ENCODE peak calls at places on chromosomes 7 and 10, in nine cellular contexts. M, Q, C, N, X, B, I, Z and V are unnamed samples.

GRCh38 chr10:72274213-72274729 is 547 bp downstream of the DDIT4 start:
- DNase-seq in M (no peak), Q (peak), C (no peak), N (no peak), X (no peak), B (no peak), I (no peak), Z (peak), V (no peak)

GRCh38 chr7:69283421-69283820 is 314.9 kb upstream of the AUTS2 start:
- DNase-seq in M (no peak), Q (no peak), C (peak), N (no peak), X (no peak), B (no peak), I (no peak), Z (no peak), V (no peak)

GRCh38 chr10:3858051-3858845 is 73.2 kb upstream of the KLF6 start:
- DNase-seq in M (no peak), Q (no peak), C (no peak), N (no peak), X (no peak), B (peak), I (no peak), Z (no peak), V (no peak)

GRCh38 chr7:67375427-67375826 is 378.8 kb downstream of the TYW1 start:
- DNase-seq in M (no peak), Q (no peak), C (no peak), N (no peak), X (no peak), B (no peak), I (no peak), Z (no peak), V (no peak)

GRCh38 chr7:85075864-85076263 is 111.0 kb downstream of the SEMA3D start:
- DNase-seq in M (no peak), Q (no peak), C (no peak), N (no peak), X (no peak), B (no peak), I (no peak), Z (no peak), V (no peak)

GRCh38 chr7:23893942-23894890 is 184.2 kb downstream of the STK31 start:
- DNase-seq in M (no peak), Q (no peak), C (peak), N (no peak), X (peak), B (no peak), I (no peak), Z (no peak), V (no peak)

GRCh38 chr10:42598249-42598873 is 40.0 kb downstream of the ZNF33B start:
- DNase-seq in M (no peak), Q (no peak), C (no peak), N (no peak), X (no peak), B (no peak), I (no peak), Z (no peak), V (no peak)

GRCh38 chr10:13335881-13336280 is 12.2 kb downstream of the SEPHS1 start:
- DNase-seq in M (no peak), Q (no peak), C (no peak), N (no peak), X (no peak), B (no peak), I (no peak), Z (no peak), V (no peak)

GRCh38 chr7:101554584-101555268 is 74.4 kb downstream of the MYL10 start:
- DNase-seq in M (no peak), Q (no peak), C (no peak), N (no peak), X (no peak), B (no peak), I (no peak), Z (no peak), V (no peak)

GRCh38 chr7:157612009-157612663 is 275.3 kb downstream of the DNAJB6 start:
- DNase-seq in M (no peak), Q (no peak), C (no peak), N (no peak), X (no peak), B (no peak), I (no peak), Z (peak), V (no peak)

GRCh38 chr10:693506-693905 is 4.0 kb upstream of the DIP2C start:
- DNase-seq in M (no peak), Q (no peak), C (peak), N (no peak), X (peak), B (peak), I (peak), Z (no peak), V (no peak)

GRCh38 chr10:1376384-1376945 is 320.3 kb downstream of the WDR37 start:
- DNase-seq in M (no peak), Q (no peak), C (no peak), N (no peak), X (no peak), B (no peak), I (no peak), Z (peak), V (no peak)

GRCh38 chr10:27744478-27745379 is 890 bp downstream of the MKX start:
- DNase-seq in M (no peak), Q (no peak), C (peak), N (peak), X (peak), B (peak), I (peak), Z (peak), V (no peak)

GRCh38 chr7:101519324-101520017 is 109.6 kb downstream of the MYL10 start:
- DNase-seq in M (no peak), Q (no peak), C (peak), N (no peak), X (peak), B (no peak), I (no peak), Z (no peak), V (no peak)

GRCh38 chr10:92891885-92892705 is 43.8 kb downstream of the EXOC6 start:
- DNase-seq in M (peak), Q (no peak), C (peak), N (no peak), X (peak), B (peak), I (peak), Z (no peak), V (no peak)

GRCh38 chr7:138738114-138738513 is 37.0 kb upstream of the SVOPL start:
- DNase-seq in M (no peak), Q (no peak), C (no peak), N (no peak), X (no peak), B (no peak), I (no peak), Z (no peak), V (peak)

GRCh38 chr7:90595801-90596683 is at the start of gene CDK14:
- DNase-seq in M (peak), Q (peak), C (peak), N (no peak), X (peak), B (peak), I (peak), Z (peak), V (peak)

GRCh38 chr10:28089467-28089866 is 90.6 kb upstream of the ODAD2 start:
- DNase-seq in M (no peak), Q (no peak), C (peak), N (no peak), X (peak), B (no peak), I (no peak), Z (no peak), V (no peak)

GRCh38 chr7:47816647-47817046 is 131.6 kb downstream of the PKD1L1 start:
- DNase-seq in M (no peak), Q (no peak), C (peak), N (no peak), X (peak), B (no peak), I (no peak), Z (no peak), V (no peak)

GRCh38 chr10:119087271-119087897 is 6.8 kb upstream of the EIF3A start:
- DNase-seq in M (no peak), Q (no peak), C (no peak), N (no peak), X (no peak), B (no peak), I (peak), Z (no peak), V (no peak)

GRCh38 chr7:133978502-133979295 is 148.4 kb upstream of the LRGUK start:
- DNase-seq in M (no peak), Q (no peak), C (no peak), N (no peak), X (no peak), B (no peak), I (no peak), Z (no peak), V (no peak)

GRCh38 chr7:128827248-128827958 is 2.8 kb upstream of the FLNC start:
- DNase-seq in M (no peak), Q (peak), C (peak), N (no peak), X (peak), B (no peak), I (no peak), Z (no peak), V (no peak)